ENCODE peak calls at places on chromosomes 1 and 21, in five cellular contexts. Y is fibroblast of lung, P is astrocyte, Q is MCF 10A, Z is tibial artery. E is an unnamed sample.
A peak's percentile ranks its signal among the peaks of the same experiment; 100 is the strongest.

GRCh38 chr1:85494957-85495266 is 30.0 kb upstream of the DDAH1 start:
- DNase-seq in Y (peak; percentile 50), P (peak; percentile 31), Q (peak; percentile 79), Z (peak; percentile 23), E (no peak)

GRCh38 chr1:170711682-170712081 is 47.8 kb downstream of the PRRX1 start:
- DNase-seq in Y (peak; percentile 65), P (peak; percentile 92), Q (peak; percentile 18), Z (no peak), E (no peak)

GRCh38 chr1:81452693-81453344 is 347.9 kb upstream of the ADGRL2 start:
- DNase-seq in Y (no peak), P (peak; percentile 2), Q (peak; percentile 8), Z (no peak), E (no peak)

GRCh38 chr1:228555074-228555989 is 68.2 kb downstream of the RNF187 start:
- DNase-seq in Y (no peak), P (no peak), Q (no peak), Z (no peak), E (no peak)

GRCh38 chr1:95203908-95204437 is 30.0 kb upstream of the RWDD3 start:
- DNase-seq in Y (no peak), P (no peak), Q (no peak), Z (no peak), E (no peak)

GRCh38 chr1:151988405-151988851 is 5.2 kb downstream of the S100A10 start:
- DNase-seq in Y (peak; percentile 62), P (peak; percentile 95), Q (peak; percentile 97), Z (no peak), E (no peak)

GRCh38 chr1:211541715-211542477 is 37.1 kb downstream of the SLC30A1 start:
- DNase-seq in Y (peak; percentile 39), P (peak; percentile 30), Q (no peak), Z (no peak), E (no peak)

GRCh38 chr1:229253170-229253974 is 17.5 kb upstream of the RAB4A start:
- DNase-seq in Y (no peak), P (peak; percentile 55), Q (peak; percentile 94), Z (no peak), E (no peak)

GRCh38 chr1:19044975-19045831 is 88.7 kb upstream of the IFFO2 start:
- DNase-seq in Y (no peak), P (peak; percentile 84), Q (no peak), Z (no peak), E (no peak)

GRCh38 chr1:109914587-109915240 is 4.1 kb downstream of the CSF1 start:
- DNase-seq in Y (peak; percentile 69), P (no peak), Q (peak; percentile 85), Z (peak; percentile 72), E (no peak)

GRCh38 chr1:53470155-53470554 is 11.0 kb downstream of the DMRTB1 start:
- DNase-seq in Y (peak; percentile 81), P (peak; percentile 60), Q (peak; percentile 30), Z (peak; percentile 50), E (no peak)

GRCh38 chr1:244302889-244303609 is 148.7 kb downstream of the ADSS2 start:
- DNase-seq in Y (peak; percentile 36), P (peak; percentile 56), Q (peak; percentile 77), Z (no peak), E (no peak)

GRCh38 chr21:41425954-41426655 is at the start of gene MX1:
- DNase-seq in Y (peak; percentile 47), P (peak; percentile 10), Q (no peak), Z (peak; percentile 68), E (peak; percentile 77)

GRCh38 chr1:17112076-17112475 is 7.2 kb downstream of the PADI2 start:
- DNase-seq in Y (no peak), P (no peak), Q (no peak), Z (no peak), E (no peak)

GRCh38 chr1:85465791-85466134 is 804 bp upstream of the DDAH1 start:
- DNase-seq in Y (peak; percentile 37), P (no peak), Q (no peak), Z (no peak), E (no peak)

GRCh38 chr1:247209306-247209900 is 37.6 kb upstream of the ZNF124 start:
- DNase-seq in Y (no peak), P (no peak), Q (no peak), Z (no peak), E (no peak)

GRCh38 chr1:90193116-90193515 is 198.2 kb downstream of the ZNF326 start:
- DNase-seq in Y (no peak), P (no peak), Q (no peak), Z (no peak), E (no peak)

GRCh38 chr1:206951318-206952105 is 5.2 kb upstream of the PIGR start:
- DNase-seq in Y (no peak), P (no peak), Q (no peak), Z (no peak), E (no peak)

GRCh38 chr1:40780678-40781613 is 2.6 kb upstream of the KCNQ4 start:
- DNase-seq in Y (no peak), P (no peak), Q (no peak), Z (no peak), E (no peak)

GRCh38 chr1:115401676-115402075 is 63.6 kb upstream of the NGF start:
- DNase-seq in Y (no peak), P (no peak), Q (no peak), Z (no peak), E (no peak)

DNA sequence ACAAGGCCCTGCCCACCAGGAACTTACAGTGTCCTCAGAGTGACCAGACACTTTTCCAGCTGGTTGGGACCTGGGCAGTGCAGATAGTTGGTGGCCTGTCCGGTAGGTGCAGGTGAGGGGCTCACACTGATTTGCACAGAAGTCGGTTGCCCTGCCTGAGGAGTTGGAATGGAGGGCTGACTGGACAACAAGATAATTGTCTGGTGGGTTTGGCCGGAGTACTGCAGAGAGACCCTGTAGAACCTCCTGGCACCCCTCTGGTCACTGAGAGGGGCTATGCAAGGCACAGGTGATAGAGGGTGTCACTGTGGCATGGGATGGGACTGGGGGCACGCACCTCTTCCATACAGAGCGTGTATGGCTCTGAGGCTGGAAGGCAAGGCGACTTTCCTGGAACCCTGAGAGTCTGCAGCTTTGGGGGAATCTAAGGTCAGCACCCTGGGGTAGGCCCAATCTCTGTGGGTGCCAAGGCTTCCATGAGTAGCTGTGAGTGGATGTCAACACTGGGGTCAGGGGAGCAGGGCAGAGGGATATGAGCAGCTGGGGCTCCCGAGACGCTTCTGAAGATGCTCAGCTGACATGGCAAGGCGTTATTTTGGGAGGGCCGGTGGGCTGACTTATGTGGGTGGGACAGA is 7.6 kb upstream of the PLA2G2D start:
- DNase-seq in Y (no peak), P (no peak), Q (no peak), Z (no peak), E (no peak)
- TF ChIP-seq CTCF in Y (no peak), P (no peak), Q (no peak), Z (no peak), E (no peak)

GRCh38 chr1:175158133-175158532 is 34.4 kb downstream of the KIAA0040 start:
- DNase-seq in Y (no peak), P (no peak), Q (no peak), Z (no peak), E (no peak)

GRCh38 chr1:175162955-175163354 is 29.6 kb downstream of the KIAA0040 start:
- DNase-seq in Y (peak; percentile 24), P (no peak), Q (peak; percentile 40), Z (no peak), E (no peak)

GRCh38 chr1:175168782-175169181 is 23.8 kb downstream of the KIAA0040 start:
- DNase-seq in Y (no peak), P (no peak), Q (no peak), Z (no peak), E (no peak)

GRCh38 chr1:175166746-175167145 is 25.8 kb downstream of the KIAA0040 start:
- DNase-seq in Y (no peak), P (no peak), Q (no peak), Z (no peak), E (no peak)

GRCh38 chr1:175163702-175164101 is 28.9 kb downstream of the KIAA0040 start:
- DNase-seq in Y (no peak), P (no peak), Q (no peak), Z (no peak), E (no peak)
- TF ChIP-seq CTCF in Y (no peak), P (no peak), Q (no peak), Z (no peak), E (no peak)

DNA sequence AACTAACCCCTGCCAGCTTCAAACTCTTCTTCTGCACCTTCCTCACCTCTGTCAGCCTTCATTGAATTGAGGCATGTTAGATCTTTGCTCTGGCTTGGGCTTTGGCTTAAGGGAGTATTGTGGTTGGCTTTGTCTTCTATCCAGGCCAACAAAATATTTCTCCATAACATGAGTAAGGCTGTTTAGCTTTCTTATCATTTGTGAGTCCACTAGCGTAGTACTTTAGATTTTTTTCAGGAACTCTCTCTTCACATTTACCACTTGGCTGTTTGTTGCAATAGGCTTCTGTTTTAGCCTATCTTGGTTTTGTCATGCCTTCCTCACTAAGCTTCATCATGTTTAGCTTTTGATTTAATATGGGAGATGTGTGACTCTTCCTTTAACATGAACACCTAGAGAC is 417.5 kb downstream of the NCAM2 start:
- DNase-seq in Y (no peak), P (peak; percentile 48), Q (no peak), Z (no peak), E (no peak)
- TF ChIP-seq CTCF in Y (no peak), P (no peak), Q (no peak), Z (no peak), E (no peak)

DNA sequence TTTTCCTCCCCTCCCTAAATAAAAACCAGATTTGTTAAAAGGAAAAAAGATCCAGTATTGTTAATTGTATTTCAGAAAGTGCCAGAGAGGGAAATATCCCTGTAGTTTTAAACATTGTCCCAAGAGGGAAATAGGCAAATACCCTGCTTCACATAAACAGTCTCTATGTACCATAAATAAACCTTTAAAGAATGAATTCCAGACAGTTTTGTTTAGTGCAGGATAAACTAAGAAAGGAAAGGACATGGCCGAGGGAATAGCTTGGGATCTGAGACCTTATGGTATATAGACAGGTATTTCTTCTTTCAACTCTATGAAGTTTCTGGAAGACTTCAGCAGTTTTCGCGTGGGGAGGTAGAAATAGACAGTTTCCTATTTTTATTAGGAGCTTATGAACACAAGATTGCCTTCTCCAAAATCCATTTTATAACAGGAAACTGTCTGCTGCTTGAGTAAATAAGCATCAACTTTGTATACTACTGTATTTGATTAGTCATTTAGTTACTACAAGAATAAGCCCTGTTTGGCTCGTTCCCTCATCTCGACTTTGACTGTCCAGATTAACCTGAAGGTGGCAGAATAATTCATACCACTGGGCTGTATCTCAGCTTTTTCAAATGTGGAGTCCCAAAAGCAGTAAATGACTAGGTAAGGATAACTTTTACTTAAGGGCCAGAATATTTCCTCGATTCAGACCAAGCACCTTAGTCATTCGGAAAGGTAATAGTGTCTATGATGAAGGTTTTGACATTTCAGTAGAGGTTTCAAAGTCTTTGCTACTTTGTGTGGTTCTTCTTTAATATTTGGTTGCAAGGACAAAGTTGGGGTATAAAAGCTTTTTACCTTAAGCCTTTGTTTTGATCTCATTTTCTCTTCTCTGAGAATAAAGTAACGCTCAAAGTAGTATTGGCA is 177.5 kb downstream of the VPS13D start:
- DNase-seq in Y (peak; percentile 80), P (peak; percentile 57), Q (peak; percentile 64), Z (no peak), E (no peak)
- TF ChIP-seq CTCF in Y (peak; percentile 16), P (peak; percentile 29), Q (peak; percentile 27), Z (peak; percentile 42), E (no peak)

DNA sequence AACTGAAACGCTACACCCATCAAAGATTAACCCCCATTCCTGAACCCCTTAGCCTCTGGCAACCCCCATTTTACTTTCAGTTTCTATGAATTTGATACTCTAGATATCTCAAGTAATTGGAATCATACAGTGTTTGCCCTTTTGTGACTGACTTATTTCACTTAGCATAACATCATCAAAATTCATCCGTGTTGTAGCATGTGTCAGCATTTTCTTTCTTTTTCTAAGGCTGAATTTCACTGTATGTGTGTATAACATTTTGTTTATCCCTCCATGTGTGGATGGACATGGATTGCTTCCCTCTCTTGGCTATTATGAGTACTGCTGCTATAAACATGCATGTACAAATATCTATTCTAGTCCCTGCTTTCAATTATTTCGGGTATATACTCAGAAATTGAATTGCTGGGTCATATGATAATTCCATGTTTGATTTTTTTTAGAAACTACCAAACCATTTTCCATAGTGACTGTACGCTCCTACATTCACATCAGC is 97.3 kb downstream of the MAP3K21 start:
- DNase-seq in Y (peak; percentile 2), P (no peak), Q (peak; percentile 54), Z (no peak), E (no peak)
- TF ChIP-seq CTCF in Y (peak; percentile 6), P (no peak), Q (peak; percentile 40), Z (no peak), E (no peak)

E was measured in activated B cell treated with CpG ODN at 0.5 μM for 24 hours.